ENCODE peak calls at places on chromosomes 4 and X, in five cellular contexts. U is NCI-H1105, X is A172, H is endothelial cell, I is NCI-H82. A is an unnamed sample.
A peak's percentile ranks its signal among the peaks of the same experiment; 100 is the strongest.

GRCh38 chr4:3475713-3476260 is 12.7 kb downstream of the DOK7 start:
- DNase-seq in U (no peak), X (no peak), H (no peak), I (no peak), A (no peak)

GRCh38 chr4:20662851-20663250 is 37.4 kb upstream of the PACRGL start:
- DNase-seq in U (no peak), X (no peak), H (no peak), I (no peak), A (no peak)

GRCh38 chrX:150805736-150806135 is 92.7 kb downstream of the CD99L2 start:
- DNase-seq in U (no peak), X (no peak), H (no peak), I (no peak), A (no peak)

GRCh38 chr4:52566136-52567031 is 92.7 kb downstream of the USP46 start:
- DNase-seq in U (no peak), X (no peak), H (no peak), I (no peak), A (no peak)

GRCh38 chr4:8739820-8740665 is 131.6 kb downstream of the HMX1 start:
- DNase-seq in U (no peak), X (no peak), H (no peak), I (no peak), A (no peak)

GRCh38 chr4:16890651-16891050 is 7.8 kb downstream of the LDB2 start:
- DNase-seq in U (no peak), X (no peak), H (no peak), I (no peak), A (no peak)

GRCh38 chr4:186554890-186555827 is at the start of gene MTNR1A:
- DNase-seq in U (no peak), X (no peak), H (peak; percentile 34), I (no peak), A (no peak)

GRCh38 chr4:66769436-66769835 is 775.9 kb downstream of the CENPC start:
- DNase-seq in U (no peak), X (peak; percentile 1), H (no peak), I (no peak), A (no peak)

GRCh38 chr4:88522702-88523324 is 763 bp downstream of the PYURF start:
- DNase-seq in U (no peak), X (peak; percentile 38), H (peak; percentile 15), I (peak; percentile 68), A (peak; percentile 24)

GRCh38 chr4:184787766-184788503 is 37.8 kb downstream of the ACSL1 start:
- DNase-seq in U (no peak), X (no peak), H (no peak), I (no peak), A (peak; percentile 98)

GRCh38 chr4:123506311-123506685 is 109.7 kb downstream of the SPRY1 start:
- DNase-seq in U (no peak), X (no peak), H (no peak), I (no peak), A (no peak)

GRCh38 chr4:137597751-137598493 is 65.6 kb upstream of the PCDH18 start:
- DNase-seq in U (no peak), X (no peak), H (no peak), I (no peak), A (no peak)

GRCh38 chr4:105956566-105956965 is 61.3 kb downstream of the NPNT start:
- DNase-seq in U (no peak), X (no peak), H (no peak), I (peak; percentile 1), A (no peak)

GRCh38 chrX:15404712-15405111 is 20.5 kb upstream of the VEGFD start:
- DNase-seq in U (no peak), X (no peak), H (no peak), I (no peak), A (no peak)

GRCh38 chr4:140718240-140718639 is 37.9 kb downstream of the TBC1D9 start:
- DNase-seq in U (no peak), X (no peak), H (no peak), I (no peak), A (no peak)

GRCh38 chrX:2781226-2781571 is 29.4 kb downstream of the XG start:
- DNase-seq in U (no peak), X (no peak), H (no peak), I (peak; percentile 85), A (no peak)

A was measured in ACHN.